ENCODE peak calls at places on chromosomes 3 and 15, in five cellular contexts. G, L, V, R and T are unnamed samples.

GRCh38 chr3:31695280-31696008 is 162.7 kb downstream of the STT3B start:
- DNase-seq in R (no peak), L (no peak), V (no peak), G (no peak), T (peak; percentile 9)

GRCh38 chr3:66581261-66581660 is 80.4 kb upstream of the LRIG1 start:
- DNase-seq in L (no peak), R (no peak), G (no peak), V (no peak), T (no peak)

GRCh38 chr3:142319094-142319493 is 93.7 kb upstream of the GK5 start:
- DNase-seq in R (no peak), V (no peak), G (no peak), L (no peak), T (no peak)

GRCh38 chr3:185176756-185177359 is 24.0 kb upstream of the C3orf70 start:
- DNase-seq in V (peak; percentile 48), G (peak; percentile 23), R (peak; percentile 10), L (peak; percentile 8), T (peak; percentile 66)

GRCh38 chr3:108494862-108495531 is 15.4 kb downstream of the MYH15 start:
- DNase-seq in G (no peak), V (no peak), R (no peak), L (no peak), T (no peak)

GRCh38 chr3:189419022-189419421 is 212.2 kb upstream of the TP63 start:
- DNase-seq in V (no peak), G (no peak), L (no peak), R (no peak), T (no peak)

GRCh38 chr15:73172508-73172907 is 120.2 kb downstream of the NEO1 start:
- DNase-seq in V (no peak), R (no peak), G (no peak), L (no peak), T (no peak)

GRCh38 chr3:25428950-25429349 is 887 bp downstream of the RARB start:
- DNase-seq in L (no peak), V (no peak), R (no peak), G (no peak), T (no peak)

GRCh38 chr3:191762323-191762960 is 301.5 kb downstream of the PYDC2 start:
- DNase-seq in V (no peak), L (no peak), R (no peak), G (no peak), T (no peak)

GRCh38 chr3:71536376-71536965 is 47.1 kb downstream of the FOXP1 start:
- DNase-seq in V (no peak), R (no peak), L (no peak), G (no peak), T (no peak)

GRCh38 chr3:174325834-174326705 is 533.1 kb upstream of the NAALADL2 start:
- DNase-seq in G (no peak), R (no peak), V (no peak), L (no peak), T (no peak)
- TF ChIP-seq CTCF in G (no peak), R (no peak), V (no peak), L (no peak), T (no peak)

GRCh38 chr15:71752604-71753289 is 57.6 kb upstream of the NR2E3 start:
- DNase-seq in G (peak; percentile 80), L (peak; percentile 65), R (peak; percentile 20), V (peak; percentile 60), T (peak; percentile 82)
- TF ChIP-seq CTCF in G (no peak), L (peak; percentile 81), R (peak; percentile 33), V (no peak), T (peak; percentile 58)

GRCh38 chr15:52790166-52790708 is at the start of gene ONECUT1:
- DNase-seq in G (peak; percentile 90), R (peak; percentile 61), L (no peak), V (peak; percentile 68), T (peak; percentile 73)

GRCh38 chr15:52791776-52792175 is 1.6 kb upstream of the ONECUT1 start:
- DNase-seq in V (no peak), L (no peak), R (no peak), G (no peak), T (no peak)

GRCh38 chr15:52789601-52790165 is 453 bp downstream of the ONECUT1 start:
- DNase-seq in R (no peak), L (no peak), V (no peak), G (peak; percentile 57), T (no peak)

GRCh38 chr15:52789008-52789600 is 1.0 kb downstream of the ONECUT1 start:
- DNase-seq in G (peak; percentile 38), L (no peak), V (no peak), R (no peak), T (no peak)

DNA sequence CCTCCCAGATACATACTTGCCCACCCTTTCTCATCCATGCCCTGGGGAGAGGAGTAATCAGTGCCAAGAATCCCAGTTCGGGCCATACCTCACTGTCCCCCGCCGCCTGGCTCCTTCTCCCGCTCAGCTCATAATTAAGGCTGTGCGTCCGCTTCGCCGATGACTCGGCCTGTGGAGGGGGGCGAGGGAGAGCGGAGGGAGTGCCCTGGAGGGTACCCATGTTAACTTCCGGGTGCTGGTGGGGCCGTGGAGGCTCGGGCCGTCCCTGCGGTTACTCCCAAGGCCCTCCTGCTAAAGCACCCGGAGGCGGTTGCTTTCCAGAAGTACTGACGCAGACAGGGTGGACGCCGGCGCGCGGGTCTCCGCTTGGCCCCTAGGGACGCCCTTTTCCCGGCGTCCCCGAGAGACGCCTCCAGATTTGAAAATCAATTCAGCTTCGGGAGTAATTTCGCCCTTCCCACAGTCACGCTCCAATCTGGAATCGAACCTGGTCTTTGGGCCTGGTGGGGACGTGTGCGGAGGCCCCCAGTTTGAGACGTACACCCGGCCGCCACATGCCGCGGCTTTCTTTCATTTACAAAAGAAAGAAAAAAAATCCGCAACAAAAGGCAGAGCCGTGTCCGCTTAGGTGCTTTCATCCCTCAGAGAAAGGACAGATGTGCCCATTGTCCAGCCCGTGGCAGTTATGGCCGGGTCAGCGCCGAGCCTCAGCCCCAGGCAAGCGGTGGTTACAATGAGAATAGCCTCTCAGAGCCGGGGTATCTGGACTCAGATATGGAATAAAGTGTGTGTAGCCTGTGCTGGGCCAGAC is 1.0 kb upstream of the ONECUT1 start:
- DNase-seq in L (no peak), V (no peak), R (no peak), G (peak; percentile 66), T (no peak)
- TF ChIP-seq CTCF in L (no peak), V (no peak), R (no peak), G (no peak), T (no peak)

GRCh38 chr3:42602961-42603360 is 2.5 kb downstream of the NKTR start:
- DNase-seq in R (no peak), V (no peak), L (no peak), G (no peak), T (no peak)

GRCh38 chr3:42600111-42600957 is at the start of gene NKTR:
- DNase-seq in V (peak; percentile 98), L (peak; percentile 98), G (peak; percentile 100), R (peak; percentile 99), T (peak; percentile 98)

GRCh38 chr3:42600958-42601675 is 631 bp downstream of the NKTR start:
- DNase-seq in R (peak; percentile 80), L (no peak), V (peak; percentile 73), G (no peak), T (peak; percentile 58)

GRCh38 chr3:42605550-42606173 is 5.2 kb downstream of the NKTR start:
- DNase-seq in G (peak; percentile 50), V (peak; percentile 52), L (no peak), R (no peak), T (no peak)

GRCh38 chr3:42601898-42602581 is 1.6 kb downstream of the NKTR start:
- DNase-seq in L (no peak), V (no peak), R (no peak), G (no peak), T (no peak)
- TF ChIP-seq CTCF in L (peak; percentile 19), V (no peak), R (no peak), G (no peak), T (no peak)

DNA sequence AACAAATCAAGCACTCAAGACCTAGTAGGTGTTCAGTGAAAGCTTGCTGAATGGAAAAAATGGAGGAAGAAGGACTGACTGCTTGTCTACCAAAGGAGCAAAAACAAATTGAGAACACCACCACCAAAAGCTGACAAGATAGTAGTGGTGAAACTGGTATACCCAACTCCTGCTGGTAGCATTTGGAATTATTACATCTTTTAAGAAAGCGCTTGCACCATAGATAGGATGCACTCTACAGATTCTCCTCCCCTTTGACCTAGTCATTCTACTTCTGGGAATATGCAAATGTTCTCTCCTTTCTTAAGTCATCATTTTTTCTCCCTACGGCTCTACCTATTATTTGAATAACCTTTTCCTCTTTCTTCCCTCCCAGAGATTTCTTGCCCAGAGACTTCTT is 74.8 kb upstream of the TLE3 start:
- DNase-seq in R (no peak), L (no peak), G (no peak), V (no peak), T (no peak)
- TF ChIP-seq CTCF in R (no peak), L (no peak), G (no peak), V (peak; percentile 7), T (no peak)

DNA sequence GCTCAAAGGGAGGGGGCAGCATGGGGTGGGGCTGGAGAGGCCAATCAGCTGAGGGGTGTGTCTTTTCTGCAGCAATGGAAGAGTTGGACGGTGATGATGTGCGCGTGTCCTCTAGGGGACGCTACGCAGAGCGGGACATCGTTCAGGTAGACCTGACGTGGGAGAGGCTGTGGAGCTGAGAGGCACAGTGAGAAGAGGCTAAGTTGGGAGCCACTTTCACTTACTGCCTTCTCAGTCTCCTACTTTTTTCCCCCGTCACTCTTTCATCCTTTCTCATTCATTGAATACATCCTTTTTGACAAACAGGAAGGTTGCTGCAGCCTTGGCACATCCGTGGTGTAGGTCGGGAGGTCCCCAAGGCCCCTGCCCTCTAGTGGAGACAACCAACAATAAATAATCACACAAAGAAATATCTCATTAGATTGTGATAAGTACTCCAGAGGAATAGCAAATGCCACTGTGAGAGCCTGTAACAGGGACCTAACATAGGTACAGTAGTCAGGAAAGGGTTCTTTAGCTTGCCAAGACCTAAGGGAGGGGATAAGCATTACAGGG is 4.4 kb upstream of the BRPF1 start:
- DNase-seq in G (no peak), V (peak; percentile 33), L (peak; percentile 48), R (no peak), T (peak; percentile 15)
- TF ChIP-seq CTCF in G (no peak), V (no peak), L (peak; percentile 64), R (peak; percentile 12), T (peak; percentile 47)

GRCh38 chr3:85821130-85821756 is 862.5 kb downstream of the CADM2 start:
- DNase-seq in G (peak; percentile 24), L (no peak), R (peak; percentile 48), V (peak; percentile 60), T (peak; percentile 51)
- TF ChIP-seq CTCF in G (peak; percentile 27), L (peak; percentile 27), R (peak; percentile 55), V (peak; percentile 35), T (peak; percentile 49)